ENCODE peak calls at places on chromosomes 12 and 14, in five cellular contexts. One of them, this sample, is unnamed.

GRCh38 chr12:62345667-62346066 is 85.5 kb downstream of the USP15 start:
- DNase-seq in A549: no peak
- DNase-seq in K562: no peak
- DNase-seq in WTC11: no peak
- DNase-seq in GM12878: no peak
- DNase-seq in this sample: no peak

GRCh38 chr14:99518441-99519346 is 37.5 kb downstream of the CCNK start:
- DNase-seq in A549: peak
- DNase-seq in K562: peak
- DNase-seq in WTC11: peak
- DNase-seq in GM12878: no peak
- DNase-seq in this sample: peak

GRCh38 chr12:57377103-57377840 is 53.6 kb downstream of the R3HDM2 start:
- DNase-seq in A549: no peak
- DNase-seq in K562: peak
- DNase-seq in WTC11: no peak
- DNase-seq in GM12878: no peak
- DNase-seq in this sample: no peak

GRCh38 chr12:29238822-29239291 is 89.8 kb downstream of the FAR2 start:
- DNase-seq in A549: no peak
- DNase-seq in K562: no peak
- DNase-seq in WTC11: no peak
- DNase-seq in GM12878: no peak
- DNase-seq in this sample: no peak

GRCh38 chr14:66944872-66945271 is 244.4 kb upstream of the GARIN2 start:
- DNase-seq in A549: no peak
- DNase-seq in K562: no peak
- DNase-seq in WTC11: no peak
- DNase-seq in GM12878: no peak
- DNase-seq in this sample: peak

GRCh38 chr14:101876539-101876938 is 87.8 kb upstream of the DYNC1H1 start:
- DNase-seq in A549: no peak
- DNase-seq in K562: no peak
- DNase-seq in WTC11: no peak
- DNase-seq in GM12878: peak
- DNase-seq in this sample: no peak

GRCh38 chr12:99649551-99649950 is 2.0 kb downstream of the GARIN6 start:
- DNase-seq in A549: no peak
- DNase-seq in K562: no peak
- DNase-seq in WTC11: no peak
- DNase-seq in GM12878: no peak
- DNase-seq in this sample: no peak

GRCh38 chr14:104140213-104140462 is 1.8 kb downstream of the KIF26A start:
- DNase-seq in A549: no peak
- DNase-seq in K562: no peak
- DNase-seq in WTC11: no peak
- DNase-seq in GM12878: no peak
- DNase-seq in this sample: no peak

GRCh38 chr14:61561144-61561543 is 134.2 kb upstream of the HIF1A start:
- DNase-seq in A549: peak
- DNase-seq in K562: no peak
- DNase-seq in WTC11: no peak
- DNase-seq in GM12878: no peak
- DNase-seq in this sample: peak

GRCh38 chr12:48285751-48286650 is 64.7 kb downstream of the ZNF641 start:
- DNase-seq in A549: no peak
- DNase-seq in K562: no peak
- DNase-seq in WTC11: no peak
- DNase-seq in GM12878: no peak
- DNase-seq in this sample: no peak

GRCh38 chr14:26163761-26164160 is 434.1 kb downstream of the NOVA1 start:
- DNase-seq in A549: no peak
- DNase-seq in K562: no peak
- DNase-seq in WTC11: no peak
- DNase-seq in GM12878: no peak
- DNase-seq in this sample: peak

GRCh38 chr12:85036736-85037135 is 585 bp downstream of the LRRIQ1 start:
- DNase-seq in A549: peak
- DNase-seq in K562: no peak
- DNase-seq in WTC11: no peak
- DNase-seq in GM12878: no peak
- DNase-seq in this sample: no peak

GRCh38 chr12:82651489-82651888 is 35.2 kb upstream of the TMTC2 start:
- DNase-seq in A549: peak
- DNase-seq in K562: no peak
- DNase-seq in WTC11: no peak
- DNase-seq in GM12878: no peak
- DNase-seq in this sample: no peak

GRCh38 chr14:99315197-99315596 is 43.2 kb upstream of the BCL11B start:
- DNase-seq in A549: no peak
- DNase-seq in K562: no peak
- DNase-seq in WTC11: no peak
- DNase-seq in GM12878: no peak
- DNase-seq in this sample: peak

GRCh38 chr12:78636253-78636855 is 228.2 kb upstream of the SYT1 start:
- DNase-seq in A549: no peak
- DNase-seq in K562: no peak
- DNase-seq in WTC11: no peak
- DNase-seq in GM12878: no peak
- DNase-seq in this sample: no peak

GRCh38 chr12:102107970-102108369 is 11.9 kb downstream of the NUP37 start:
- DNase-seq in A549: no peak
- DNase-seq in K562: no peak
- DNase-seq in WTC11: no peak
- DNase-seq in GM12878: no peak
- DNase-seq in this sample: no peak

DNA sequence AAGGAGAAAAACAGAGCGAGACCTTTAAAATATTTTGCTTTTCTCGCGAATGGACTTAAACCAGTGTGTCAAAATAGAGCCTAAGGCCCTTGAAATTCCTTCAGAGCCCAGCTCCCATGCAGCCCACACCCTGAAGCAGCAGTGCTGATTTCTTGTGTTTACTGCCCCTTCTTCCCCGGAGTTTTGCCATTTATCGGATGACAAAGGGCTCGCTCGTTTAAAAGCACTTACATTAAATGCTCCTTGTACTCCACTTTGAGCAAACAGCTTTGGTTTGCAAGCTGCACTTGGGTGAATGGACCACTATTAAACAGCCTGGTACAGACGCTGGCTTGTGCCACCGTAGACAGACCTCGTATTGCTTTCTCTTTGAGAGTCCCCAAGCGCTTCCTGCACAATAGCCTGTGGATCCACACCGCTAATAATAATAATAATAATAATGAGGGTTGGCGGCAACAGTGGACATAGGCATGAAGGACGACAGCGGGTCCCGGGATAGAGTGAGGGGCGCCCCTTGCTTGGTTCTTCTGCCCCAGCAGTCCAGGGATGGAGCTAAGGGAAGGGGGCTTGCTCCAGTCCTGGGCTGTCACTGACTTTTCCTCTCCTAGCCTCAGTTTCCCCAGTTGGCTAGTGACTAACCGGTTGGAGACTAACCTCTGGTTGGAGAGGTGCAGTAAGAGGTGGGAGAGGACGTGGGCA is 6.6 kb downstream of the DLK1 start:
- DNase-seq in A549: no peak
- DNase-seq in K562: no peak
- DNase-seq in WTC11: no peak
- DNase-seq in GM12878: no peak
- DNase-seq in this sample: no peak
- TF ChIP-seq ESRRA in A549: no peak
- TF ChIP-seq ESRRA in K562: no peak
- TF ChIP-seq ESRRA in WTC11: no peak
- TF ChIP-seq ESRRA in GM12878: no peak
- TF ChIP-seq ESRRA in this sample: no peak

GRCh38 chr12:31106101-31106803 is 32.6 kb downstream of the DDX11 start:
- DNase-seq in A549: no peak
- DNase-seq in K562: no peak
- DNase-seq in WTC11: no peak
- DNase-seq in GM12878: no peak
- DNase-seq in this sample: no peak
- TF ChIP-seq ESRRA in A549: no peak
- TF ChIP-seq ESRRA in K562: no peak
- TF ChIP-seq ESRRA in WTC11: no peak
- TF ChIP-seq ESRRA in GM12878: no peak
- TF ChIP-seq ESRRA in this sample: no peak

DNA sequence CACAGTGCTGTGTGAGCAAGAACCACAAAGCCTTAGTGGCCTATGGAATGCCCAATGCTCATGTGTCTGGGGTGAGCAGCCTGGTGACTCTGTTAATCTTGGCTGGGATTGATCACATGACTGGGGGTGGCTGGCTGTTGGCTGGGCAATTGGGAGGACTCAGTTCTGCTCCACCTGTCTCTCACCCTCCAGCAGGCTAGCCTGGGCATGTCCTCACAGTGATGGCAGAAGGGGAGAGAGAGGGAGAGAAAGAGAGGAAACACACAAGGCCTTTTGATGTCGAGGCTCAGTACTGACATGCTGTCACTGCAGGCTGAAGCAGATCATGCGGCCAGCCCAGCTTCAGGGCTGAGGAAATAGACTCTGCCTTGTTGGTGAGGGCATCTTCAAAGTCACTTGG is 136.8 kb downstream of the TBX5 start:
- DNase-seq in A549: no peak
- DNase-seq in K562: no peak
- DNase-seq in WTC11: no peak
- DNase-seq in GM12878: no peak
- DNase-seq in this sample: no peak
- TF ChIP-seq ESRRA in A549: no peak
- TF ChIP-seq ESRRA in K562: no peak
- TF ChIP-seq ESRRA in WTC11: no peak
- TF ChIP-seq ESRRA in GM12878: no peak
- TF ChIP-seq ESRRA in this sample: no peak

GRCh38 chr12:6606331-6607131 is 648 bp downstream of the CHD4 start:
- DNase-seq in A549: peak
- DNase-seq in K562: peak
- DNase-seq in WTC11: peak
- DNase-seq in GM12878: no peak
- DNase-seq in this sample: peak
- TF ChIP-seq ESRRA in A549: no peak
- TF ChIP-seq ESRRA in K562: no peak
- TF ChIP-seq ESRRA in WTC11: no peak
- TF ChIP-seq ESRRA in GM12878: no peak
- TF ChIP-seq ESRRA in this sample: no peak

GRCh38 chr12:60265741-60266140 is 669.9 kb downstream of the SLC16A7 start:
- DNase-seq in A549: no peak
- DNase-seq in K562: no peak
- DNase-seq in WTC11: no peak
- DNase-seq in GM12878: no peak
- DNase-seq in this sample: no peak

GRCh38 chr12:60263146-60263545 is 667.3 kb downstream of the SLC16A7 start:
- DNase-seq in A549: no peak
- DNase-seq in K562: no peak
- DNase-seq in WTC11: no peak
- DNase-seq in GM12878: no peak
- DNase-seq in this sample: no peak

GRCh38 chr12:60259241-60259640 is 663.4 kb downstream of the SLC16A7 start:
- DNase-seq in A549: no peak
- DNase-seq in K562: no peak
- DNase-seq in WTC11: no peak
- DNase-seq in GM12878: no peak
- DNase-seq in this sample: no peak

GRCh38 chr12:60264094-60264493 is 668.3 kb downstream of the SLC16A7 start:
- DNase-seq in A549: no peak
- DNase-seq in K562: no peak
- DNase-seq in WTC11: no peak
- DNase-seq in GM12878: no peak
- DNase-seq in this sample: no peak

DNA sequence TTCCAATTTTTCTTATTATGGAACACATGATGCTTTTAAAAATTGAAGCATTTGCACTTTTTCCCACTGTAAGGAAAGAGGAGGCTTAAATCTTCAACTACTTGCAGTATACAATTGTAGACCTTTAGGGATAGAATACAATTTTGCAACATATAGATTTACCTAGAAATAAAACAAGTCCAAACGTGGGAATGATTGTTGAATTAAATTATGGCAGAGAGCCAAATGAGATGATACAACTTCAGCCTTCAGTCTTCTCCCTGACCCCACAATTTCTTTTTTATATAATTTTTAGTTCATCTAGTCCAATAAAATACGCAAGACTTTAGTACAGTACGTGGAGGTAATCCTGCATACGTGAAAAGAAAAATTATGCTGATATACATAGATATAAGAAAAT is 666.5 kb downstream of the SLC16A7 start:
- DNase-seq in A549: no peak
- DNase-seq in K562: no peak
- DNase-seq in WTC11: no peak
- DNase-seq in GM12878: no peak
- DNase-seq in this sample: no peak
- TF ChIP-seq ESRRA in A549: no peak
- TF ChIP-seq ESRRA in K562: no peak
- TF ChIP-seq ESRRA in WTC11: no peak
- TF ChIP-seq ESRRA in GM12878: no peak
- TF ChIP-seq ESRRA in this sample: no peak

GRCh38 chr12:108098374-108098773 is 30.7 kb upstream of the WSCD2 start:
- DNase-seq in A549: no peak
- DNase-seq in K562: no peak
- DNase-seq in WTC11: no peak
- DNase-seq in GM12878: no peak
- DNase-seq in this sample: no peak

GRCh38 chr12:108099778-108100177 is 29.3 kb upstream of the WSCD2 start:
- DNase-seq in A549: no peak
- DNase-seq in K562: no peak
- DNase-seq in WTC11: no peak
- DNase-seq in GM12878: no peak
- DNase-seq in this sample: no peak

GRCh38 chr12:108101605-108102175 is 27.4 kb upstream of the WSCD2 start:
- DNase-seq in A549: no peak
- DNase-seq in K562: no peak
- DNase-seq in WTC11: no peak
- DNase-seq in GM12878: no peak
- DNase-seq in this sample: no peak

GRCh38 chr12:108097160-108097911 is 31.8 kb upstream of the WSCD2 start:
- DNase-seq in A549: no peak
- DNase-seq in K562: peak
- DNase-seq in WTC11: no peak
- DNase-seq in GM12878: no peak
- DNase-seq in this sample: no peak

GRCh38 chr12:108099085-108099484 is 30.0 kb upstream of the WSCD2 start:
- DNase-seq in A549: no peak
- DNase-seq in K562: peak
- DNase-seq in WTC11: no peak
- DNase-seq in GM12878: no peak
- DNase-seq in this sample: no peak
- TF ChIP-seq ESRRA in A549: no peak
- TF ChIP-seq ESRRA in K562: no peak
- TF ChIP-seq ESRRA in WTC11: no peak
- TF ChIP-seq ESRRA in GM12878: no peak
- TF ChIP-seq ESRRA in this sample: no peak

GRCh38 chr12:91663331-91663998 is 480.8 kb upstream of the DCN start:
- DNase-seq in A549: no peak
- DNase-seq in K562: no peak
- DNase-seq in WTC11: no peak
- DNase-seq in GM12878: no peak
- DNase-seq in this sample: no peak
- TF ChIP-seq ESRRA in A549: no peak
- TF ChIP-seq ESRRA in K562: no peak
- TF ChIP-seq ESRRA in WTC11: no peak
- TF ChIP-seq ESRRA in GM12878: no peak
- TF ChIP-seq ESRRA in this sample: no peak